ENCODE peak calls at places on chromosomes 1 and 21, in six cellular contexts. O is cardiac septum; I is NCI-H226; H is K562; B is stimulated activated naive CD4-positive, alpha-beta T cell; L is kidney tubule cell. U is an unnamed sample.

GRCh38 chr21:45607021-45607921 is 36.3 kb upstream of the PCBP3 start:
- DNase-seq in O (no peak), H (no peak), L (peak), I (no peak), B (peak), U (peak)

GRCh38 chr1:48673725-48674124 is 103.0 kb downstream of the BEND5 start:
- DNase-seq in O (no peak), B (no peak), I (no peak), L (no peak), H (peak), U (peak)

GRCh38 chr1:111085666-111086065 is 54.2 kb downstream of the DRAM2 start:
- DNase-seq in B (no peak), H (no peak), I (no peak), L (no peak), O (no peak), U (no peak)

GRCh38 chr1:86155807-86156561 is 588 bp downstream of the COL24A1 start:
- DNase-seq in L (no peak), B (no peak), O (peak), H (no peak), I (no peak), U (peak)

GRCh38 chr1:216005916-216006315 is 417.3 kb downstream of the USH2A start:
- DNase-seq in I (peak), O (no peak), B (no peak), L (peak), H (no peak), U (no peak)

GRCh38 chr21:38857152-38857825 is 51.6 kb downstream of the ETS2 start:
- DNase-seq in H (peak), B (no peak), L (no peak), O (no peak), I (no peak), U (no peak)

GRCh38 chr1:52403566-52404115 is 582 bp downstream of the ORC1 start:
- DNase-seq in O (no peak), I (peak), B (peak), H (peak), L (peak), U (peak)

GRCh38 chr1:183914891-183915290 is 110.0 kb downstream of the RGL1 start:
- DNase-seq in B (no peak), H (no peak), O (no peak), I (no peak), L (no peak), U (no peak)

GRCh38 chr21:42377211-42377950 is 11.0 kb upstream of the TFF1 start:
- DNase-seq in H (no peak), I (no peak), O (peak), L (no peak), B (no peak), U (no peak)

GRCh38 chr1:77732090-77732489 is 27.6 kb downstream of the USP33 start:
- DNase-seq in L (no peak), H (no peak), O (no peak), B (no peak), I (peak), U (no peak)

GRCh38 chr1:100834779-100835645 is 59.6 kb downstream of the EXTL2 start:
- DNase-seq in H (peak), B (peak), I (no peak), O (no peak), L (no peak), U (no peak)

GRCh38 chr1:62218603-62219002 is 24.0 kb downstream of the L1TD1 start:
- DNase-seq in I (no peak), L (no peak), O (no peak), B (no peak), H (no peak), U (no peak)

GRCh38 chr1:199007423-199007822 is 368.6 kb downstream of the PTPRC start:
- DNase-seq in B (no peak), H (no peak), L (peak), O (no peak), I (no peak), U (no peak)

GRCh38 chr1:107057197-107058133 is 991 bp downstream of the PRMT6 start:
- DNase-seq in L (peak), I (peak), O (peak), B (peak), H (peak), U (peak)

GRCh38 chr1:202056644-202057334 is 46.4 kb downstream of the ELF3 start:
- DNase-seq in B (no peak), H (no peak), L (peak), O (no peak), I (no peak), U (no peak)

GRCh38 chr1:119321661-119322419 is 46.7 kb upstream of the HAO2 start:
- DNase-seq in H (no peak), I (no peak), L (no peak), B (no peak), O (no peak), U (no peak)

GRCh38 chr1:107140703-107141490 is at the start of gene NTNG1:
- DNase-seq in H (no peak), L (peak), I (peak), B (no peak), O (no peak), U (peak)

GRCh38 chr21:36499578-36500471 is 19.9 kb upstream of the CLDN14 start:
- DNase-seq in B (no peak), L (peak), O (no peak), I (no peak), H (no peak), U (no peak)

GRCh38 chr1:84691139-84691783 is 1.0 kb upstream of the SSX2IP start:
- DNase-seq in H (no peak), I (no peak), O (no peak), L (no peak), B (no peak), U (peak)

GRCh38 chr1:1923681-1924000 is 4.6 kb upstream of the TMEM52 start:
- DNase-seq in L (no peak), O (no peak), B (no peak), H (no peak), I (no peak), U (no peak)

GRCh38 chr1:205700865-205701401 is 20.6 kb upstream of the SLC45A3 start:
- DNase-seq in B (no peak), L (peak), H (no peak), O (no peak), I (no peak), U (no peak)

GRCh38 chr1:5660141-5660935 is 331.9 kb downstream of the NPHP4 start:
- DNase-seq in L (no peak), B (no peak), O (peak), H (no peak), I (no peak), U (no peak)

GRCh38 chr1:155591770-155592169 is 18.2 kb upstream of the MSTO1 start:
- DNase-seq in I (peak), L (peak), H (peak), B (no peak), O (no peak), U (peak)

GRCh38 chr1:202860744-202861419 is 28.1 kb downstream of the RABIF start:
- DNase-seq in O (no peak), I (no peak), B (no peak), H (peak), L (peak), U (peak)

GRCh38 chr1:68542586-68542985 is 45.7 kb upstream of the DEPDC1 start:
- DNase-seq in O (no peak), H (no peak), L (peak), B (no peak), I (no peak), U (no peak)

GRCh38 chr21:28229811-28230210 is 762.9 kb downstream of the LTN1 start:
- DNase-seq in I (peak), L (no peak), H (no peak), B (no peak), O (no peak), U (no peak)

GRCh38 chr1:205749826-205750682 is at the start of gene NUCKS1:
- DNase-seq in B (peak), H (peak), O (peak), L (peak), I (peak), U (peak)

GRCh38 chr1:5709461-5709860 is 282.8 kb downstream of the NPHP4 start:
- DNase-seq in O (no peak), I (no peak), H (no peak), L (no peak), B (no peak), U (no peak)

GRCh38 chr1:118317836-118318614 is 133.0 kb upstream of the SPAG17 start:
- DNase-seq in O (no peak), H (no peak), B (no peak), L (peak), I (no peak), U (no peak)

GRCh38 chr1:234598974-234599616 is 10.9 kb downstream of the IRF2BP2 start:
- DNase-seq in L (peak), B (no peak), O (no peak), I (no peak), H (no peak), U (no peak)

U was measured in activated CD4-positive, alpha-beta T cell treated with anti-CD3 and anti-CD28 coated beads for 36 hours.